ENCODE peak calls at places on chromosome 10, in six cellular contexts. R is T1000, L is AML-193, J is HFFc6, F is H7, Y is epithelial cell of esophagus. A is an unnamed sample.
A peak's percentile ranks its signal among the peaks of the same experiment; 100 is the strongest.

GRCh38 chr10:79336276-79336675 is 11.0 kb upstream of the PPIF start:
- DNase-seq in R (no peak), L (no peak), J (no peak), F (peak; percentile 55), Y (no peak), A (no peak)

GRCh38 chr10:99981581-99982199 is 28.1 kb downstream of the DNMBP start:
- DNase-seq in R (no peak), L (no peak), J (no peak), F (no peak), Y (no peak), A (no peak)

GRCh38 chr10:106771132-106771531 is 393.4 kb downstream of the SORCS1 start:
- DNase-seq in R (no peak), L (no peak), J (no peak), F (no peak), Y (no peak), A (no peak)

GRCh38 chr10:129288940-129289468 is 178.0 kb upstream of the MGMT start:
- DNase-seq in R (no peak), L (no peak), J (no peak), F (no peak), Y (no peak), A (no peak)

GRCh38 chr10:3166496-3167290 is 5.9 kb downstream of the PITRM1 start:
- DNase-seq in R (no peak), L (no peak), J (no peak), F (no peak), Y (peak; percentile 32), A (no peak)

GRCh38 chr10:88186335-88186734 is 322.9 kb downstream of the PTEN start:
- DNase-seq in R (no peak), L (no peak), J (peak; percentile 83), F (no peak), Y (peak; percentile 48), A (no peak)

GRCh38 chr10:119644215-119644826 is 6.9 kb upstream of the BAG3 start:
- DNase-seq in R (no peak), L (no peak), J (no peak), F (peak; percentile 55), Y (no peak), A (no peak)

GRCh38 chr10:96556003-96556402 is 30.8 kb downstream of the TM9SF3 start:
- DNase-seq in R (no peak), L (peak; percentile 2), J (peak; percentile 25), F (peak; percentile 10), Y (peak; percentile 25), A (no peak)

GRCh38 chr10:5894873-5895272 is 4.8 kb downstream of the FBH1 start:
- DNase-seq in R (no peak), L (no peak), J (no peak), F (no peak), Y (no peak), A (no peak)

GRCh38 chr10:125820705-125821104 is 2.4 kb downstream of the UROS start:
- DNase-seq in R (no peak), L (no peak), J (no peak), F (no peak), Y (no peak), A (peak; percentile 23)

GRCh38 chr10:127918570-127918969 is 11.7 kb downstream of the PTPRE start:
- DNase-seq in R (no peak), L (peak; percentile 38), J (no peak), F (no peak), Y (no peak), A (no peak)

A was measured in GM12878.